ENCODE peak calls at places on chromosomes 3 and 15, in seven cellular contexts. N is foreskin fibroblast, B is fibroblast of the aortic adventitia, R is fibroblast of villous mesenchyme, H is body of pancreas, W is PC-9, T is K562. X is an unnamed sample.
A peak's percentile ranks its signal among the peaks of the same experiment; 100 is the strongest.

GRCh38 chr3:42739401-42740158 is 33.5 kb downstream of the CCDC13 start:
- DNase-seq in H (no peak), B (no peak), W (no peak), R (no peak), T (no peak), N (no peak), X (peak; percentile 17)

GRCh38 chr15:80604583-80605506 is 90.3 kb upstream of the ABHD17C start:
- DNase-seq in N (no peak), R (no peak), H (no peak), B (no peak), T (no peak), W (no peak), X (no peak)

GRCh38 chr15:40498891-40499290 is 28.1 kb downstream of the CHST14 start:
- DNase-seq in R (no peak), N (no peak), W (no peak), B (no peak), H (no peak), T (no peak), X (no peak)

GRCh38 chr3:24299801-24300626 is 194.6 kb downstream of the THRB start:
- DNase-seq in N (peak; percentile 35), W (peak; percentile 91), R (peak; percentile 59), B (peak; percentile 94), H (no peak), T (peak; percentile 23), X (peak; percentile 68)

GRCh38 chr15:51299187-51300015 is 39.0 kb downstream of the CYP19A1 start:
- DNase-seq in B (no peak), W (no peak), N (no peak), H (no peak), T (no peak), R (no peak), X (no peak)

GRCh38 chr3:195182470-195182795 is 88.5 kb downstream of the XXYLT1 start:
- DNase-seq in H (no peak), R (peak; percentile 87), B (peak; percentile 16), N (peak; percentile 74), T (peak; percentile 78), W (no peak), X (peak; percentile 87)

GRCh38 chr3:186653079-186653710 is 12.6 kb upstream of the HRG start:
- DNase-seq in T (no peak), H (no peak), R (no peak), B (no peak), N (no peak), W (no peak), X (no peak)

GRCh38 chr3:80734483-80734882 is 966.7 kb upstream of the ROBO1 start:
- DNase-seq in W (no peak), R (no peak), B (no peak), T (peak; percentile 14), N (no peak), H (no peak), X (no peak)

GRCh38 chr15:50883903-50884302 is 24.6 kb upstream of the AP4E1 start:
- DNase-seq in H (no peak), B (peak; percentile 44), R (peak; percentile 20), N (peak; percentile 35), W (no peak), T (peak; percentile 31), X (peak; percentile 73)

GRCh38 chr15:75723171-75723846 is 10.7 kb upstream of the CSPG4 start:
- DNase-seq in T (no peak), B (no peak), N (no peak), R (no peak), W (no peak), H (no peak), X (no peak)

GRCh38 chr15:87207945-87208580 is 1048.5 kb downstream of the NTRK3 start:
- DNase-seq in B (peak; percentile 87), R (no peak), T (no peak), N (no peak), W (peak; percentile 58), H (no peak), X (peak; percentile 26)

GRCh38 chr3:104133630-104134029 is 1233.1 kb upstream of the ALCAM start:
- DNase-seq in N (no peak), H (no peak), B (no peak), W (no peak), R (no peak), T (no peak), X (no peak)

GRCh38 chr3:188974856-188975611 is 196.7 kb upstream of the TPRG1 start:
- DNase-seq in T (no peak), N (peak; percentile 45), R (peak; percentile 63), W (no peak), H (no peak), B (no peak), X (peak; percentile 45)

GRCh38 chr3:44079916-44080315 is 161.8 kb upstream of the TOPAZ1 start:
- DNase-seq in B (no peak), N (no peak), H (no peak), W (no peak), R (no peak), T (no peak), X (no peak)

GRCh38 chr15:80180986-80181385 is 28.2 kb downstream of the FAH start:
- DNase-seq in W (no peak), H (no peak), T (no peak), N (no peak), B (no peak), R (no peak), X (no peak)

GRCh38 chr3:10762116-10762515 is 53.9 kb upstream of the SLC6A11 start:
- DNase-seq in B (no peak), R (no peak), W (no peak), T (no peak), H (no peak), N (no peak), X (no peak)

GRCh38 chr3:115834068-115834467 is 210.8 kb downstream of the GAP43 start:
- DNase-seq in R (peak; percentile 23), B (peak; percentile 72), H (no peak), T (no peak), N (peak; percentile 60), W (no peak), X (peak; percentile 92)

GRCh38 chr15:45157974-45158373 is 28.2 kb downstream of the DUOX1 start:
- DNase-seq in H (no peak), T (peak; percentile 34), W (no peak), R (peak; percentile 27), B (peak; percentile 94), N (peak; percentile 71), X (peak; percentile 51)

GRCh38 chr3:78660958-78661357 is 1106.8 kb downstream of the ROBO1 start:
- DNase-seq in H (no peak), T (no peak), N (peak; percentile 18), W (no peak), R (no peak), B (peak; percentile 65), X (no peak)

GRCh38 chr3:185688808-185689207 is 102.7 kb downstream of the SENP2 start:
- DNase-seq in H (no peak), R (peak; percentile 97), W (peak; percentile 99), B (peak; percentile 94), N (peak; percentile 98), T (peak; percentile 51), X (peak; percentile 97)

GRCh38 chr15:57432141-57432701 is 55.9 kb downstream of the CGNL1 start:
- DNase-seq in R (peak; percentile 17), T (no peak), N (peak; percentile 6), W (no peak), H (peak; percentile 26), B (peak; percentile 53), X (no peak)

GRCh38 chr15:49247556-49248102 is 77.6 kb downstream of the GALK2 start:
- DNase-seq in T (no peak), H (no peak), R (peak; percentile 44), N (no peak), B (peak; percentile 72), W (no peak), X (peak; percentile 77)

GRCh38 chr3:119589087-119589773 is 8.5 kb upstream of the PLA1A start:
- DNase-seq in T (no peak), W (no peak), B (no peak), H (no peak), N (no peak), R (no peak), X (no peak)

GRCh38 chr3:170100937-170101336 is 63.1 kb downstream of the GPR160 start:
- DNase-seq in T (no peak), B (no peak), H (no peak), N (no peak), R (no peak), W (no peak), X (no peak)
- TF ChIP-seq CTCF in T (no peak), B (no peak), H (no peak), N (no peak), R (no peak), W (no peak), X (no peak)

GRCh38 chr3:48596157-48596556 is 1.0 kb upstream of the COL7A1 start:
- DNase-seq in W (no peak), N (no peak), H (no peak), R (no peak), T (peak; percentile 8), B (no peak), X (no peak)

GRCh38 chr3:48595075-48595525 is at the start of gene COL7A1:
- DNase-seq in T (no peak), H (no peak), W (no peak), N (no peak), R (no peak), B (no peak), X (no peak)

GRCh38 chr3:48594431-48595049 is 589 bp downstream of the COL7A1 start:
- DNase-seq in H (no peak), W (peak; percentile 66), N (peak; percentile 62), B (no peak), T (peak; percentile 9), R (peak; percentile 34), X (peak; percentile 26)

GRCh38 chr3:48596676-48597407 is 1.7 kb upstream of the COL7A1 start:
- DNase-seq in H (no peak), N (no peak), T (no peak), W (no peak), R (no peak), B (no peak), X (no peak)

GRCh38 chr3:48595526-48596121 is 495 bp upstream of the COL7A1 start:
- DNase-seq in N (peak; percentile 97), T (peak; percentile 79), H (peak; percentile 37), R (peak; percentile 87), W (peak; percentile 86), B (peak; percentile 75), X (peak; percentile 91)
- H3K4me3 ChIP-seq in N (peak overlapping the region; percentile 19), T (no peak overlapping the region), H (no peak overlapping the region), R (peak overlapping the region; percentile 54), W (peak overlapping the region; percentile 62), B (peak overlapping the region; percentile 6), X (peak overlapping the region; percentile 63)

GRCh38 chr15:72382146-72382545 is 6.3 kb upstream of the HEXA start:
- DNase-seq in W (no peak), T (peak; percentile 21), R (peak; percentile 4), H (no peak), N (no peak), B (no peak), X (peak; percentile 45)
- TF ChIP-seq CTCF in W (no peak), T (peak; percentile 7), R (peak; percentile 36), H (no peak), N (peak; percentile 3), B (peak; percentile 33), X (peak; percentile 53)

GRCh38 chr3:149371001-149371722 is 6.3 kb downstream of the TM4SF1 start:
- DNase-seq in N (peak; percentile 55), W (peak; percentile 79), R (peak; percentile 67), H (no peak), T (no peak), B (no peak), X (peak; percentile 64)
- H3K4me3 ChIP-seq in N (no peak overlapping the region), W (peak overlapping the region; percentile 17), R (no peak overlapping the region), H (no peak overlapping the region), T (no peak overlapping the region), B (no peak overlapping the region), X (no peak overlapping the region)

DNA sequence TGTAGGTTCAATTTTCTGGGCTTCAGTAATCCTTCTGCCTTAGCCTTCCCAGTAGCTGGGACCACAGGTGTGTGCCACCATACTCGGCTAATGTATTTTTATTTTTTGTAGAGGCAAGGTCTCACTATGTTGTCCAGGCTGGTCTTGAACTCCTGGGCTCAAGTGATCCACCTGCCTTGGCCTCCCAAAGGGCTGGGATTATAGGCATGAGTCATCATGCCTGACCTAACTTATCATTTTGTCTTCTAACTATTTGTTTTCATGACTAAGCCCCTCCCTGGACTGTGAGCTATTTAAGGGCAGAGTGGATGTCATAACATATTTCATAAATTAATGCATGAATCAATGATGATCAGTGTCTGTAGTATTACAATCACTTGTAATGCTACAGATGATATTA is 56.1 kb upstream of the PIAS1 start:
- DNase-seq in T (peak; percentile 49), R (peak; percentile 35), H (no peak), B (peak; percentile 44), N (peak; percentile 46), W (peak; percentile 84), X (peak; percentile 72)
- TF ChIP-seq CTCF in T (no peak), R (no peak), H (no peak), B (no peak), N (no peak), W (no peak), X (no peak)

X was measured in choroid plexus epithelial cell.